ENCODE peak calls at places on chromosome 12, in ten cellular contexts. H is endothelial cell, U is right lobe of liver, C is GM12865, V is glutamatergic neuron, W is lower lobe of right lung, S is sigmoid colon, L is foreskin keratinocyte, X is brain microvascular endothelial cell, B is BE2C. Q is an unnamed sample.

GRCh38 chr12:42143401-42144173 is 1.1 kb downstream of the GXYLT1 start:
- DNase-seq in H (no peak), U (no peak), C (peak), V (no peak), W (no peak), S (no peak), L (no peak), X (peak), B (no peak), Q (peak)

GRCh38 chr12:23827353-23827752 is 122.1 kb downstream of the SOX5 start:
- DNase-seq in H (no peak), U (no peak), C (no peak), V (no peak), W (no peak), S (no peak), L (no peak), X (no peak), B (no peak), Q (no peak)

GRCh38 chr12:6916426-6917200 is 2.2 kb downstream of the ENO2 start:
- DNase-seq in H (no peak), U (no peak), C (no peak), V (no peak), W (peak), S (peak), L (no peak), X (no peak), B (no peak), Q (no peak)

GRCh38 chr12:44626883-44627282 is 249.2 kb downstream of the NELL2 start:
- DNase-seq in H (no peak), U (no peak), C (no peak), V (no peak), W (no peak), S (no peak), L (no peak), X (no peak), B (no peak), Q (no peak)

GRCh38 chr12:67068204-67068731 is 200.9 kb upstream of the CAND1 start:
- DNase-seq in H (peak), U (peak), C (no peak), V (peak), W (no peak), S (no peak), L (no peak), X (no peak), B (no peak), Q (peak)

GRCh38 chr12:79298511-79298910 is 392.3 kb downstream of the PAWR start:
- DNase-seq in H (no peak), U (no peak), C (no peak), V (no peak), W (no peak), S (no peak), L (no peak), X (peak), B (no peak), Q (no peak)

GRCh38 chr12:107607464-107608392 is 77.9 kb upstream of the PWP1 start:
- DNase-seq in H (peak), U (peak), C (peak), V (peak), W (peak), S (peak), L (peak), X (peak), B (peak), Q (peak)

GRCh38 chr12:65779091-65779642 is 45.1 kb upstream of the HMGA2 start:
- DNase-seq in H (no peak), U (no peak), C (no peak), V (no peak), W (no peak), S (no peak), L (peak), X (peak), B (no peak), Q (no peak)

GRCh38 chr12:120007272-120007671 is 18.2 kb downstream of the BICDL1 start:
- DNase-seq in H (peak), U (no peak), C (peak), V (no peak), W (no peak), S (no peak), L (no peak), X (no peak), B (no peak), Q (no peak)

GRCh38 chr12:14135996-14136395 is 154.6 kb upstream of the GRIN2B start:
- DNase-seq in H (no peak), U (no peak), C (no peak), V (no peak), W (no peak), S (no peak), L (no peak), X (no peak), B (no peak), Q (no peak)

GRCh38 chr12:88579941-88580871 is at the start of gene KITLG:
- DNase-seq in H (peak), U (peak), C (peak), V (peak), W (peak), S (peak), L (peak), X (peak), B (peak), Q (peak)

GRCh38 chr12:28050606-28051005 is 78.1 kb upstream of the PTHLH start:
- DNase-seq in H (no peak), U (no peak), C (no peak), V (no peak), W (no peak), S (no peak), L (peak), X (no peak), B (no peak), Q (no peak)

GRCh38 chr12:121918679-121919038 is 267 bp downstream of the CFAP251 start:
- DNase-seq in H (no peak), U (no peak), C (no peak), V (peak), W (no peak), S (no peak), L (no peak), X (no peak), B (no peak), Q (no peak)

GRCh38 chr12:121917950-121918678 is at the start of gene CFAP251:
- DNase-seq in H (peak), U (peak), C (peak), V (peak), W (peak), S (peak), L (peak), X (peak), B (peak), Q (peak)

GRCh38 chr12:121921106-121921505 is 2.7 kb downstream of the CFAP251 start:
- DNase-seq in H (no peak), U (no peak), C (no peak), V (no peak), W (no peak), S (no peak), L (no peak), X (no peak), B (no peak), Q (no peak)

GRCh38 chr12:121915841-121916321 is 2.5 kb upstream of the CFAP251 start:
- DNase-seq in H (no peak), U (no peak), C (no peak), V (no peak), W (no peak), S (no peak), L (peak), X (no peak), B (no peak), Q (no peak)

DNA sequence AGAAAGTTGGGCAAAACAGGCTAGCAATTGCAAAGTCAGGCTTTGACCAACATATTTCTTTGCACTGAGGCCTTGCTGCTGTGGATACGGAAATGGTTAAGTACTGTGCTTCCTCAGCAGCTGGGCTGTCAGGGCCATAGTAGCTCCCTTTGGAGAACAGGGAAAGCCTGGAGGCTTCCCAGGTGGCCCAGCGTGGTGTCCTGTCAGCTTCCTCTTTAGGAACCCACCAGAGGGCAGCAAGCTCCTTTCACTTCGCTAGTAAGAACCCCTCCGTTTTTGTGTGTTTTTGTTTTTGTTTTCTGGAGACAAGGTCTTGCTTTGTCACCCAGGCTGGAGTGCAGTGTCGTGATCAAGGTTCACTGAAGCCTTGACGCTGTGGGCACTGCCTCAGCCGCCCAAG is 1.7 kb upstream of the CFAP251 start:
- DNase-seq in H (peak), U (no peak), C (peak), V (peak), W (no peak), S (no peak), L (no peak), X (no peak), B (peak), Q (no peak)
- TF ChIP-seq CTCF in H (no peak), U (no peak), C (peak), V (peak), W (peak), S (no peak), L (peak), X (no peak), B (peak), Q (peak)

GRCh38 chr12:124681779-124682391 is 114.5 kb upstream of the NCOR2 start:
- DNase-seq in H (no peak), U (peak), C (no peak), V (peak), W (no peak), S (peak), L (no peak), X (peak), B (peak), Q (no peak)

GRCh38 chr12:124682425-124683329 is 115.3 kb upstream of the NCOR2 start:
- DNase-seq in H (no peak), U (no peak), C (no peak), V (no peak), W (no peak), S (no peak), L (no peak), X (no peak), B (no peak), Q (no peak)

GRCh38 chr12:124679047-124679446 is 111.6 kb upstream of the NCOR2 start:
- DNase-seq in H (no peak), U (no peak), C (no peak), V (no peak), W (no peak), S (no peak), L (no peak), X (no peak), B (no peak), Q (no peak)

GRCh38 chr12:124679533-124680371 is 112.3 kb upstream of the NCOR2 start:
- DNase-seq in H (no peak), U (peak), C (no peak), V (no peak), W (no peak), S (peak), L (no peak), X (no peak), B (no peak), Q (no peak)

GRCh38 chr12:124680863-124681778 is 113.7 kb upstream of the NCOR2 start:
- DNase-seq in H (no peak), U (peak), C (peak), V (no peak), W (peak), S (no peak), L (peak), X (peak), B (peak), Q (peak)
- TF ChIP-seq CTCF in H (no peak), U (no peak), C (peak), V (no peak), W (peak), S (no peak), L (no peak), X (peak), B (peak), Q (peak)

GRCh38 chr12:102096855-102097254 is 23.1 kb downstream of the NUP37 start:
- DNase-seq in H (no peak), U (no peak), C (peak), V (no peak), W (no peak), S (no peak), L (no peak), X (no peak), B (no peak), Q (no peak)

GRCh38 chr12:102093319-102093718 is 26.6 kb downstream of the NUP37 start:
- DNase-seq in H (no peak), U (no peak), C (no peak), V (no peak), W (no peak), S (no peak), L (no peak), X (no peak), B (no peak), Q (no peak)

GRCh38 chr12:102095677-102096263 is 24.1 kb downstream of the NUP37 start:
- DNase-seq in H (no peak), U (no peak), C (peak), V (no peak), W (no peak), S (no peak), L (no peak), X (peak), B (no peak), Q (peak)
- TF ChIP-seq CTCF in H (peak), U (peak), C (peak), V (peak), W (peak), S (no peak), L (peak), X (peak), B (peak), Q (peak)

GRCh38 chr12:54148560-54149439 is 40.0 kb downstream of the SMUG1 start:
- DNase-seq in H (no peak), U (no peak), C (no peak), V (no peak), W (no peak), S (no peak), L (no peak), X (no peak), B (no peak), Q (no peak)
- TF ChIP-seq CTCF in H (no peak), U (no peak), C (no peak), V (no peak), W (no peak), S (no peak), L (no peak), X (no peak), B (no peak), Q (no peak)

GRCh38 chr12:94721173-94721572 is 70.8 kb upstream of the TMCC3 start:
- DNase-seq in H (no peak), U (no peak), C (peak), V (no peak), W (no peak), S (no peak), L (no peak), X (no peak), B (no peak), Q (peak)

GRCh38 chr12:94730846-94731245 is 80.5 kb upstream of the TMCC3 start:
- DNase-seq in H (no peak), U (no peak), C (no peak), V (no peak), W (no peak), S (no peak), L (no peak), X (no peak), B (no peak), Q (no peak)

GRCh38 chr12:94722664-94723063 is 72.3 kb upstream of the TMCC3 start:
- DNase-seq in H (no peak), U (no peak), C (no peak), V (no peak), W (no peak), S (no peak), L (no peak), X (no peak), B (no peak), Q (no peak)

GRCh38 chr12:94725375-94726168 is 75.2 kb upstream of the TMCC3 start:
- DNase-seq in H (peak), U (no peak), C (peak), V (no peak), W (no peak), S (no peak), L (peak), X (peak), B (no peak), Q (no peak)
- TF ChIP-seq CTCF in H (peak), U (peak), C (peak), V (no peak), W (peak), S (no peak), L (peak), X (peak), B (peak), Q (no peak)

DNA sequence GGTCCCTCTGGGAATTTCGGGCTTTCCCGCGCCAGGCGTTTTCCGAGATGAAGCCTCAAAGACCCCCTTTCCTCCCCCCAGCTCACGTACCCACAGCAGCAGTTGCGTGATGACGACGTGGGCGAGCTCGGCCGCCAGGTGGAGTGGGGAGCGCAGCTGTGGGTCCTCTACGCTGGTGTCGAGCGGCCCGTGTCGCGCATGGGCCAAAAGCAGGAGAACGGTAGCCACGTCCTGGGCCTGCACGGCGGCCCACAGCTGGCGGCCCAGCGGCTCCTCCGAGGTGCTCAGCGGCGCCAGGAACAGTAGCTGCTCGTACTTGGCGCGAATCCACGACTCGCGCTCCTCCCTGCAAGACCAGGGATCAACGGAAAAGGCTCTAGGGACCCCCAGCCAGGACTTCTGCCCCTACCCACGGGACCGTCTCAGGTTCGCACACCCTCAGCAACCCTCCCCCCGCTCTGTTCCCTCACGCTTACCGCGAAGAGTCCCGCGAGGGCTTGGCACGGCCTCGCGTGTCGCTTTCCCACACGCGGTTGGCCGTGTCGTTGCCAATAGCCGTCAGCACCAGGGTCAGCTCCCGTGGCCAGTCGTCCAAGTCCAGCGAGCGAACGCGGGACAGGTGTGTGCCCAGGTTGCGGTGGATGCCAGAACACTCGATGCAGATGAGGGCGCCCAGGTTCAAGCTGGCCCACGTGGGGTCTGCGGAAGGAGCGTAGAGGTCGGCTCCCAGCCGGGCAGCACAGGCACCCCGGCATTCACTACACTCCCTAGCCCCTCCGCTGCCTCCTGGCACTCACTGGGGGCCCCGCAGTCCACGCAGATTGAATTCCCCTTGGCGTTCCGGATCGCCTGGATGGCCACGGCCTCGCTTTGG is 11.4 kb downstream of the AGAP2 start:
- DNase-seq in H (peak), U (no peak), C (no peak), V (peak), W (peak), S (no peak), L (no peak), X (no peak), B (peak), Q (peak)
- TF ChIP-seq CTCF in H (no peak), U (no peak), C (no peak), V (no peak), W (peak), S (no peak), L (peak), X (peak), B (peak), Q (no peak)

GRCh38 chr12:78181544-78182162 is 351.0 kb downstream of the NAV3 start:
- DNase-seq in H (no peak), U (no peak), C (peak), V (peak), W (no peak), S (no peak), L (no peak), X (peak), B (peak), Q (no peak)
- TF ChIP-seq CTCF in H (peak), U (peak), C (peak), V (peak), W (no peak), S (peak), L (peak), X (peak), B (peak), Q (no peak)

Q was measured in GM13976.